ENCODE peak calls at places on chromosome 2, in four cellular contexts. One of them, this sample, is unnamed.

GRCh38 chr2:40244251-40245010 is 207.5 kb downstream of the SLC8A1 start:
- DNase-seq in cardiac septum: peak
- DNase-seq in GM12864: no peak
- DNase-seq in stimulated activated CD4-positive, alpha-beta T cell treated with anti-CD3 and anti-CD28 coated beads, TNF-alpha, amount 100 ng/mL, for 48 hours: no peak
- DNase-seq in this sample: no peak

GRCh38 chr2:119267604-119268003 is 44.0 kb downstream of the STEAP3 start:
- DNase-seq in cardiac septum: no peak
- DNase-seq in GM12864: no peak
- DNase-seq in stimulated activated CD4-positive, alpha-beta T cell treated with anti-CD3 and anti-CD28 coated beads, TNF-alpha, amount 100 ng/mL, for 48 hours: no peak
- DNase-seq in this sample: no peak

GRCh38 chr2:53632714-53633113 is 134.9 kb upstream of the CHAC2 start:
- DNase-seq in cardiac septum: no peak
- DNase-seq in GM12864: no peak
- DNase-seq in stimulated activated CD4-positive, alpha-beta T cell treated with anti-CD3 and anti-CD28 coated beads, TNF-alpha, amount 100 ng/mL, for 48 hours: no peak
- DNase-seq in this sample: no peak

GRCh38 chr2:238862701-238863100 is 14.8 kb downstream of the TWIST2 start:
- DNase-seq in cardiac septum: no peak
- DNase-seq in GM12864: no peak
- DNase-seq in stimulated activated CD4-positive, alpha-beta T cell treated with anti-CD3 and anti-CD28 coated beads, TNF-alpha, amount 100 ng/mL, for 48 hours: no peak
- DNase-seq in this sample: no peak

GRCh38 chr2:237717366-237718276 is 81.0 kb upstream of the RBM44 start:
- DNase-seq in cardiac septum: no peak
- DNase-seq in GM12864: no peak
- DNase-seq in stimulated activated CD4-positive, alpha-beta T cell treated with anti-CD3 and anti-CD28 coated beads, TNF-alpha, amount 100 ng/mL, for 48 hours: no peak
- DNase-seq in this sample: no peak

GRCh38 chr2:40639294-40639693 is 187.4 kb upstream of the SLC8A1 start:
- DNase-seq in cardiac septum: no peak
- DNase-seq in GM12864: no peak
- DNase-seq in stimulated activated CD4-positive, alpha-beta T cell treated with anti-CD3 and anti-CD28 coated beads, TNF-alpha, amount 100 ng/mL, for 48 hours: no peak
- DNase-seq in this sample: no peak

GRCh38 chr2:227472265-227473018 is 486 bp downstream of the AGFG1 start:
- DNase-seq in cardiac septum: peak
- DNase-seq in GM12864: no peak
- DNase-seq in stimulated activated CD4-positive, alpha-beta T cell treated with anti-CD3 and anti-CD28 coated beads, TNF-alpha, amount 100 ng/mL, for 48 hours: no peak
- DNase-seq in this sample: no peak

GRCh38 chr2:70442301-70443077 is 111.1 kb downstream of the TGFA start:
- DNase-seq in cardiac septum: no peak
- DNase-seq in GM12864: no peak
- DNase-seq in stimulated activated CD4-positive, alpha-beta T cell treated with anti-CD3 and anti-CD28 coated beads, TNF-alpha, amount 100 ng/mL, for 48 hours: no peak
- DNase-seq in this sample: no peak

GRCh38 chr2:205283721-205284270 is 398.5 kb upstream of the NRP2 start:
- DNase-seq in cardiac septum: no peak
- DNase-seq in GM12864: no peak
- DNase-seq in stimulated activated CD4-positive, alpha-beta T cell treated with anti-CD3 and anti-CD28 coated beads, TNF-alpha, amount 100 ng/mL, for 48 hours: no peak
- DNase-seq in this sample: no peak

GRCh38 chr2:164474873-164475272 is 146.4 kb downstream of the GRB14 start:
- DNase-seq in cardiac septum: no peak
- DNase-seq in GM12864: no peak
- DNase-seq in stimulated activated CD4-positive, alpha-beta T cell treated with anti-CD3 and anti-CD28 coated beads, TNF-alpha, amount 100 ng/mL, for 48 hours: no peak
- DNase-seq in this sample: no peak

GRCh38 chr2:32697156-32697555 is 69.3 kb downstream of the TTC27 start:
- DNase-seq in cardiac septum: no peak
- DNase-seq in GM12864: no peak
- DNase-seq in stimulated activated CD4-positive, alpha-beta T cell treated with anti-CD3 and anti-CD28 coated beads, TNF-alpha, amount 100 ng/mL, for 48 hours: no peak
- DNase-seq in this sample: no peak

GRCh38 chr2:234629596-234629995 is 132.7 kb upstream of the ARL4C start:
- DNase-seq in cardiac septum: no peak
- DNase-seq in GM12864: no peak
- DNase-seq in stimulated activated CD4-positive, alpha-beta T cell treated with anti-CD3 and anti-CD28 coated beads, TNF-alpha, amount 100 ng/mL, for 48 hours: no peak
- DNase-seq in this sample: no peak

GRCh38 chr2:129187379-129187778 is 792.1 kb upstream of the RAB6C start:
- DNase-seq in cardiac septum: no peak
- DNase-seq in GM12864: no peak
- DNase-seq in stimulated activated CD4-positive, alpha-beta T cell treated with anti-CD3 and anti-CD28 coated beads, TNF-alpha, amount 100 ng/mL, for 48 hours: no peak
- DNase-seq in this sample: no peak

GRCh38 chr2:156118753-156119416 is 213.6 kb downstream of the NR4A2 start:
- DNase-seq in cardiac septum: no peak
- DNase-seq in GM12864: no peak
- DNase-seq in stimulated activated CD4-positive, alpha-beta T cell treated with anti-CD3 and anti-CD28 coated beads, TNF-alpha, amount 100 ng/mL, for 48 hours: no peak
- DNase-seq in this sample: no peak

GRCh38 chr2:216495656-216496055 is 3.0 kb upstream of the RPL37A start:
- DNase-seq in cardiac septum: no peak
- DNase-seq in GM12864: no peak
- DNase-seq in stimulated activated CD4-positive, alpha-beta T cell treated with anti-CD3 and anti-CD28 coated beads, TNF-alpha, amount 100 ng/mL, for 48 hours: no peak
- DNase-seq in this sample: no peak

GRCh38 chr2:109636290-109636675 is 22.1 kb downstream of the SOWAHC start:
- DNase-seq in cardiac septum: no peak
- DNase-seq in GM12864: no peak
- DNase-seq in stimulated activated CD4-positive, alpha-beta T cell treated with anti-CD3 and anti-CD28 coated beads, TNF-alpha, amount 100 ng/mL, for 48 hours: no peak
- DNase-seq in this sample: peak

GRCh38 chr2:118197011-118197695 is 108.9 kb downstream of the INSIG2 start:
- DNase-seq in cardiac septum: no peak
- DNase-seq in GM12864: peak
- DNase-seq in stimulated activated CD4-positive, alpha-beta T cell treated with anti-CD3 and anti-CD28 coated beads, TNF-alpha, amount 100 ng/mL, for 48 hours: no peak
- DNase-seq in this sample: no peak

GRCh38 chr2:18836436-18836835 is 247.1 kb upstream of the NT5C1B start:
- DNase-seq in cardiac septum: no peak
- DNase-seq in GM12864: no peak
- DNase-seq in stimulated activated CD4-positive, alpha-beta T cell treated with anti-CD3 and anti-CD28 coated beads, TNF-alpha, amount 100 ng/mL, for 48 hours: no peak
- DNase-seq in this sample: no peak

GRCh38 chr2:207512356-207512755 is 17.4 kb upstream of the CREB1 start:
- DNase-seq in cardiac septum: no peak
- DNase-seq in GM12864: no peak
- DNase-seq in stimulated activated CD4-positive, alpha-beta T cell treated with anti-CD3 and anti-CD28 coated beads, TNF-alpha, amount 100 ng/mL, for 48 hours: no peak
- DNase-seq in this sample: no peak

This sample was measured in SIG-M5.